ENCODE peak calls at places on chromosomes 4 and X, in five cellular contexts. One of them, this sample, is unnamed. For H3K4me1, the result is how much of the 10 kb centered on the place peaks cover.

GRCh38 chrX:2608638-2609430 is 82.3 kb upstream of the CD99 start:
- DNase-seq in A549: peak
- DNase-seq in neural progenitor cell: peak
- DNase-seq in DND-41: peak
- DNase-seq in endothelial cell of umbilical vein: peak
- DNase-seq in this sample: peak

GRCh38 chr4:168705121-168705520 is 208.3 kb downstream of the PALLD start:
- DNase-seq in A549: no peak
- DNase-seq in neural progenitor cell: no peak
- DNase-seq in DND-41: no peak
- DNase-seq in endothelial cell of umbilical vein: no peak
- DNase-seq in this sample: no peak

GRCh38 chrX:20720954-20721626 is 454.4 kb upstream of the RPS6KA3 start:
- DNase-seq in A549: no peak
- DNase-seq in neural progenitor cell: no peak
- DNase-seq in DND-41: no peak
- DNase-seq in endothelial cell of umbilical vein: no peak
- DNase-seq in this sample: no peak

GRCh38 chr4:144709159-144709558 is 63.2 kb downstream of the HHIP start:
- DNase-seq in A549: no peak
- DNase-seq in neural progenitor cell: peak
- DNase-seq in DND-41: no peak
- DNase-seq in endothelial cell of umbilical vein: peak
- DNase-seq in this sample: no peak

GRCh38 chr4:16199132-16199531 is 27.1 kb downstream of the TAPT1 start:
- DNase-seq in A549: peak
- DNase-seq in neural progenitor cell: peak
- DNase-seq in DND-41: no peak
- DNase-seq in endothelial cell of umbilical vein: peak
- DNase-seq in this sample: peak

GRCh38 chr4:51845055-51845426 is 2.1 kb downstream of the DCUN1D4 start:
- DNase-seq in A549: no peak
- DNase-seq in neural progenitor cell: no peak
- DNase-seq in DND-41: no peak
- DNase-seq in endothelial cell of umbilical vein: no peak
- DNase-seq in this sample: no peak

GRCh38 chr4:17055788-17056187 is 157.3 kb upstream of the LDB2 start:
- DNase-seq in A549: no peak
- DNase-seq in neural progenitor cell: no peak
- DNase-seq in DND-41: no peak
- DNase-seq in endothelial cell of umbilical vein: peak
- DNase-seq in this sample: no peak

GRCh38 chr4:118270492-118270891 is 82.3 kb downstream of the PRSS12 start:
- DNase-seq in A549: peak
- DNase-seq in neural progenitor cell: peak
- DNase-seq in DND-41: no peak
- DNase-seq in endothelial cell of umbilical vein: peak
- DNase-seq in this sample: peak

GRCh38 chr4:15781427-15782095 is 3.4 kb downstream of the CD38 start:
- DNase-seq in A549: no peak
- DNase-seq in neural progenitor cell: no peak
- DNase-seq in DND-41: no peak
- DNase-seq in endothelial cell of umbilical vein: no peak
- DNase-seq in this sample: peak

DNA sequence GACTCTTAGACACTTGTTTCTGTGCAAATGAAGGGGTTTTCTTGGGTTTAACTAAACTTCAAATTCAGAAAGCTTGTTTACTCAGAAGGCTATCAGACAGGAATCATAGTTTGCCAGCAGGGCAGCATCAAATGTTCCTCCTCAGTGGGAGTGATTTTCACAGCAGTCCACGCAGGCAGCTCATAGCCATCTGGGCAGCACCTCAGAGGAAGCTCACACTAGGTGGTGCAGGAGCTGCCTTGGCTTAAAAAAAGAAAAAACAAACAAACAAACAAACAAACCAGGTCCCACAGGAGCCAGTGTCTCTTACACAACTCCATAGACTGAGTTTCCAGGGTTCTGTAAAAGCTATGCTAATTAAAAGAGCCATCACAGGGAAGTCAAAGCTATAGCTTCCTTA is 10.6 kb upstream of the KLHL5 start:
- DNase-seq in A549: no peak
- DNase-seq in neural progenitor cell: no peak
- DNase-seq in DND-41: no peak
- DNase-seq in endothelial cell of umbilical vein: no peak
- DNase-seq in this sample: no peak
- H3K4me1 ChIP-seq in A549: half or more
- H3K4me1 ChIP-seq in neural progenitor cell: under half
- H3K4me1 ChIP-seq in DND-41: under half
- H3K4me1 ChIP-seq in endothelial cell of umbilical vein: under half
- H3K4me1 ChIP-seq in this sample: under half

GRCh38 chr4:173191623-173192041 is 23.0 kb downstream of the GALNT7 start:
- DNase-seq in A549: peak
- DNase-seq in neural progenitor cell: no peak
- DNase-seq in DND-41: no peak
- DNase-seq in endothelial cell of umbilical vein: peak
- DNase-seq in this sample: no peak
- H3K4me1 ChIP-seq in A549: under half
- H3K4me1 ChIP-seq in neural progenitor cell: under half
- H3K4me1 ChIP-seq in DND-41: under half
- H3K4me1 ChIP-seq in endothelial cell of umbilical vein: under half
- H3K4me1 ChIP-seq in this sample: under half

GRCh38 chrX:13468096-13468495 is 101.3 kb upstream of the EGFL6 start:
- DNase-seq in A549: no peak
- DNase-seq in neural progenitor cell: no peak
- DNase-seq in DND-41: no peak
- DNase-seq in endothelial cell of umbilical vein: no peak
- DNase-seq in this sample: no peak
- H3K4me1 ChIP-seq in A549: under half
- H3K4me1 ChIP-seq in neural progenitor cell: under half
- H3K4me1 ChIP-seq in DND-41: under half
- H3K4me1 ChIP-seq in endothelial cell of umbilical vein: under half
- H3K4me1 ChIP-seq in this sample: under half

GRCh38 chrX:65707153-65707552 is 39.7 kb downstream of the MSN start:
- DNase-seq in A549: no peak
- DNase-seq in neural progenitor cell: no peak
- DNase-seq in DND-41: no peak
- DNase-seq in endothelial cell of umbilical vein: no peak
- DNase-seq in this sample: no peak
- H3K4me1 ChIP-seq in A549: under half
- H3K4me1 ChIP-seq in neural progenitor cell: under half
- H3K4me1 ChIP-seq in DND-41: under half
- H3K4me1 ChIP-seq in endothelial cell of umbilical vein: half or more
- H3K4me1 ChIP-seq in this sample: under half